ENCODE peak calls at places on chromosomes 4 and X, in five cellular contexts. One of them, this sample, is unnamed. For H3K4me1, the result is how much of the 10 kb centered on the place peaks cover.

GRCh38 chr4:147326581-147326980 is 154.3 kb upstream of the EDNRA start:
- DNase-seq in K562: no peak
- DNase-seq in A549: no peak
- DNase-seq in ovary: no peak
- DNase-seq in sigmoid colon: no peak
- DNase-seq in this sample: no peak

GRCh38 chr4:148441624-148441985 is 609 bp downstream of the NR3C2 start:
- DNase-seq in K562: no peak
- DNase-seq in A549: no peak
- DNase-seq in ovary: no peak
- DNase-seq in sigmoid colon: no peak
- DNase-seq in this sample: no peak

GRCh38 chrX:40065291-40066046 is 32.3 kb downstream of the BCOR start:
- DNase-seq in K562: no peak
- DNase-seq in A549: no peak
- DNase-seq in sigmoid colon: no peak
- DNase-seq in ovary: no peak
- DNase-seq in this sample: no peak

GRCh38 chrX:45774961-45775360 is 574.3 kb upstream of the DIPK2B start:
- DNase-seq in ovary: no peak
- DNase-seq in A549: no peak
- DNase-seq in K562: no peak
- DNase-seq in sigmoid colon: peak
- DNase-seq in this sample: no peak

GRCh38 chrX:115960440-115961084 is 210.0 kb upstream of the AGTR2 start:
- DNase-seq in ovary: no peak
- DNase-seq in sigmoid colon: no peak
- DNase-seq in K562: no peak
- DNase-seq in A549: peak
- DNase-seq in this sample: peak

GRCh38 chr4:21041708-21042107 is 341.4 kb downstream of the PACRGL start:
- DNase-seq in sigmoid colon: no peak
- DNase-seq in ovary: no peak
- DNase-seq in A549: no peak
- DNase-seq in K562: no peak
- DNase-seq in this sample: no peak

GRCh38 chr4:10115271-10115656 is 1.3 kb downstream of the WDR1 start:
- DNase-seq in A549: no peak
- DNase-seq in K562: no peak
- DNase-seq in ovary: peak
- DNase-seq in sigmoid colon: no peak
- DNase-seq in this sample: peak

GRCh38 chr4:7459471-7459870 is 24.7 kb upstream of the PSAPL1 start:
- DNase-seq in ovary: no peak
- DNase-seq in A549: no peak
- DNase-seq in sigmoid colon: no peak
- DNase-seq in K562: no peak
- DNase-seq in this sample: no peak

GRCh38 chr4:10384974-10385373 is 72.3 kb downstream of the ZNF518B start:
- DNase-seq in sigmoid colon: no peak
- DNase-seq in A549: no peak
- DNase-seq in K562: no peak
- DNase-seq in ovary: no peak
- DNase-seq in this sample: no peak

GRCh38 chrX:109857898-109858297 is 124.8 kb upstream of the ACSL4 start:
- DNase-seq in ovary: no peak
- DNase-seq in A549: no peak
- DNase-seq in K562: no peak
- DNase-seq in sigmoid colon: no peak
- DNase-seq in this sample: no peak

GRCh38 chr4:140363558-140363957 is 9.9 kb upstream of the SCOC start:
- DNase-seq in A549: no peak
- DNase-seq in ovary: no peak
- DNase-seq in sigmoid colon: no peak
- DNase-seq in K562: no peak
- DNase-seq in this sample: no peak

GRCh38 chr4:54654753-54655152 is 3.0 kb upstream of the KIT start:
- DNase-seq in A549: no peak
- DNase-seq in ovary: no peak
- DNase-seq in K562: no peak
- DNase-seq in sigmoid colon: no peak
- DNase-seq in this sample: no peak

GRCh38 chr4:147829401-147830101 is 97.7 kb downstream of the ARHGAP10 start:
- DNase-seq in K562: no peak
- DNase-seq in ovary: peak
- DNase-seq in A549: no peak
- DNase-seq in sigmoid colon: peak
- DNase-seq in this sample: peak

GRCh38 chrX:133868687-133869086 is 116.7 kb downstream of the GPC3 start:
- DNase-seq in A549: no peak
- DNase-seq in ovary: no peak
- DNase-seq in K562: peak
- DNase-seq in sigmoid colon: no peak
- DNase-seq in this sample: no peak

GRCh38 chr4:159052315-159052714 is 50.6 kb upstream of the RAPGEF2 start:
- DNase-seq in K562: no peak
- DNase-seq in ovary: no peak
- DNase-seq in sigmoid colon: no peak
- DNase-seq in A549: no peak
- DNase-seq in this sample: no peak
- TF ChIP-seq EP300 in K562: no peak
- TF ChIP-seq EP300 in ovary: no peak
- TF ChIP-seq EP300 in sigmoid colon: no peak
- TF ChIP-seq EP300 in A549: no peak
- TF ChIP-seq EP300 in this sample: no peak

GRCh38 chrX:68719181-68719903 is 71.9 kb downstream of the STARD8 start:
- DNase-seq in K562: no peak
- DNase-seq in sigmoid colon: peak
- DNase-seq in A549: no peak
- DNase-seq in ovary: no peak
- DNase-seq in this sample: no peak
- H3K4me1 ChIP-seq in K562: under half
- H3K4me1 ChIP-seq in sigmoid colon: under half
- H3K4me1 ChIP-seq in A549: under half
- H3K4me1 ChIP-seq in ovary: under half
- H3K4me1 ChIP-seq in this sample: under half

GRCh38 chrX:125826774-125827451 is 339.2 kb downstream of the DCAF12L2 start:
- DNase-seq in sigmoid colon: no peak
- DNase-seq in A549: no peak
- DNase-seq in K562: no peak
- DNase-seq in ovary: no peak
- DNase-seq in this sample: no peak

DNA sequence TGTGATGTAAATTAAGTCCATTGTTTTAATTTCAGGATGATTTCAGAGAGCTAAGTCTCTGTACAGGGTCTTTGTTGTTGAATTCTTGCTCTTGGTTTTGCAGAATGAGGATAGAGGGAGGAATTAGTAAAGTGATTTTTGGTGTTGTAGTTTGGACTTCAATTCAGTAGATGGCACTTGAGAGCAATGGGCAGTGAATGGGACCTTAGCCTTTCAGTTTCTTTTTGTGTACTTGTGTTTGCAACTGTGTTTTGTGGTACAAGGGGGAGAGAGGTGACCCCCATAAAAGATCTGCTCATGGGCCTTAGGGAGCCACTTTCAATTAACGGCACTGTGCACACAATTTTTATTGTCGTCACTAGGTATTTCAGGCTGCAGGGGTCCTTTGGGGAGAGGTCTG is 340.0 kb downstream of the DCAF12L2 start:
- DNase-seq in ovary: no peak
- DNase-seq in sigmoid colon: no peak
- DNase-seq in K562: no peak
- DNase-seq in A549: no peak
- DNase-seq in this sample: no peak
- TF ChIP-seq CTCF in ovary: no peak
- TF ChIP-seq CTCF in sigmoid colon: no peak
- TF ChIP-seq CTCF in K562: no peak
- TF ChIP-seq CTCF in A549: no peak
- TF ChIP-seq CTCF in this sample: no peak

DNA sequence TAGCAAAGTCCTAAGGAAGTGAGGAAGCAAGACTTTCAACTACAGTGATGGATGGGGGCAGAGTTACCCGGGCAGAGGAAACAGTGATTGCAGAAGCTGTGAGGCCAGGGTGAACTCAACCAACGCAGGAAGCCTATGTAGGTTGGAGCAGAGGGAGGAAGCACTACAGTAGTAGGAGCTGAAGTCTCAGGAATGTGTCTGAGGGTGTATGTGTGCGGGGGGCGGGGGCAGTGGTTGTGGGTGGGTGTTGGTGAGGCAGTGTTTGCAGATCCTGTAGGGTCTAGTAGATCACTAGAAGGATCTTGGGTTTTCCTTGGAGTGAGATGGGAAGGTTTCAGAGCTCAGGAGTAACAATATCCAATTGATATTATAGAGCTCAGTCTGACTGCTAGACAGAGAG is 9.9 kb upstream of the MID1 start:
- DNase-seq in sigmoid colon: no peak
- DNase-seq in K562: no peak
- DNase-seq in A549: no peak
- DNase-seq in ovary: no peak
- DNase-seq in this sample: no peak
- TF ChIP-seq EP300 in sigmoid colon: no peak
- TF ChIP-seq EP300 in K562: no peak
- TF ChIP-seq EP300 in A549: no peak
- TF ChIP-seq EP300 in ovary: no peak
- TF ChIP-seq EP300 in this sample: no peak

GRCh38 chrX:75968293-75968692 is 183.2 kb upstream of the MAGEE2 start:
- DNase-seq in A549: peak
- DNase-seq in ovary: no peak
- DNase-seq in K562: peak
- DNase-seq in sigmoid colon: no peak
- DNase-seq in this sample: peak

GRCh38 chrX:75963774-75964173 is 178.7 kb upstream of the MAGEE2 start:
- DNase-seq in sigmoid colon: no peak
- DNase-seq in K562: peak
- DNase-seq in ovary: no peak
- DNase-seq in A549: no peak
- DNase-seq in this sample: no peak
- H3K4me1 ChIP-seq in sigmoid colon: under half
- H3K4me1 ChIP-seq in K562: under half
- H3K4me1 ChIP-seq in ovary: under half
- H3K4me1 ChIP-seq in A549: under half
- H3K4me1 ChIP-seq in this sample: under half

GRCh38 chr4:163350672-163351071 is 7.0 kb downstream of the NPY5R start:
- DNase-seq in K562: no peak
- DNase-seq in A549: no peak
- DNase-seq in sigmoid colon: no peak
- DNase-seq in ovary: no peak
- DNase-seq in this sample: no peak

GRCh38 chr4:163353054-163353453 is 9.4 kb downstream of the NPY5R start:
- DNase-seq in K562: peak
- DNase-seq in A549: no peak
- DNase-seq in sigmoid colon: no peak
- DNase-seq in ovary: no peak
- DNase-seq in this sample: no peak

DNA sequence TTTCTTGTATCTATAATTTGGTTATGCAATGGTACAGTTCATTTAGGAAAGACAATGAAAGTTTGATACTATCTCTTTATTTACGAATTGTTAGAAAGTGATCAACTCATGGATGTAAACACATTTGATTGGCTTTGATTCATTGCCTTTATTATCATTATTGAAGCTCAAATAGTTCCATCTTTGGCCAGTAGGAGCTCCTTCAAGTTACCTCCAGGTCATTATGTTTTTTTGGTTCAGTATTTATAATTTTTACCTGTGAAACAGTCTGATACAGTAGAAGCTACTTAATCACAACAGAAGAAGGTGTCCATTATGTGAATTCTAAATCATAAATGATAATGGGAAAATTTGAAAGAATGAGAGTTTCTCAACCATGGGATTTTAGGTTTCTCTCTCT is 12.4 kb downstream of the NPY5R start:
- DNase-seq in ovary: no peak
- DNase-seq in A549: no peak
- DNase-seq in sigmoid colon: no peak
- DNase-seq in K562: no peak
- DNase-seq in this sample: no peak
- TF ChIP-seq CTCF in ovary: no peak
- TF ChIP-seq CTCF in A549: no peak
- TF ChIP-seq CTCF in sigmoid colon: no peak
- TF ChIP-seq CTCF in K562: no peak
- TF ChIP-seq CTCF in this sample: no peak

GRCh38 chr4:113634081-113634969 is 127.2 kb downstream of the CAMK2D start:
- DNase-seq in ovary: no peak
- DNase-seq in A549: no peak
- DNase-seq in K562: no peak
- DNase-seq in sigmoid colon: no peak
- DNase-seq in this sample: no peak
- TF ChIP-seq EP300 in ovary: no peak
- TF ChIP-seq EP300 in A549: no peak
- TF ChIP-seq EP300 in K562: no peak
- TF ChIP-seq EP300 in sigmoid colon: no peak
- TF ChIP-seq EP300 in this sample: no peak

DNA sequence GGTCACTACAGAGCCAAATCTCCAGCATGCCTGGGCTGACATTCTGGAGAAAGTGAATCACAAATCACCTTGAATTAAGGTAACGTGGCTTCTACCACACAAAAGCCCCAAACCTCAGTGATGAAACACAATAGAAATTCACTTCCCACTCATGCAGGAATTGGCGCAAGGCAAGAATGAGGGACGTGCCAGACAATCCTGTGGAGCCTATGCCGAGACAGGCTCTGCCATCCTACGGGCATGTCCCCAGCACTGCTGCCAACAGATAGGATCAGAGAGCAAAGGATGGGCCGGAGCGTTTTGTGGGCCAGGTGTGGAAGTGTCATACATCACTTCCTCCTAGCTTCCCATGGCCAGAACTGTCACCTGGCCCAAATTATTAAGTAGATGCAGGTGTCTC is 118.0 kb downstream of the IRF2 start:
- DNase-seq in A549: no peak
- DNase-seq in sigmoid colon: no peak
- DNase-seq in K562: no peak
- DNase-seq in ovary: no peak
- DNase-seq in this sample: no peak
- H3K4me1 ChIP-seq in A549: under half
- H3K4me1 ChIP-seq in sigmoid colon: under half
- H3K4me1 ChIP-seq in K562: under half
- H3K4me1 ChIP-seq in ovary: under half
- H3K4me1 ChIP-seq in this sample: under half